ENCODE peak calls at places on chromosomes 1 and 21, in eight cellular contexts. One of them, this sample, is unnamed. For H3K4me1, the result is how much of the 10 kb centered on the place peaks cover.

GRCh38 chr1:53766766-53767409 is 27.9 kb upstream of the GLIS1 start:
- DNase-seq in right lobe of liver: no peak
- DNase-seq in mammary epithelial cell: peak
- DNase-seq in tibial artery: no peak
- DNase-seq in GM23248: peak
- DNase-seq in IMR-90: peak
- DNase-seq in uterus: no peak
- DNase-seq in gastrocnemius medialis: no peak
- DNase-seq in this sample: no peak

GRCh38 chr1:43653339-43653738 is 3.4 kb downstream of the KDM4A start:
- DNase-seq in right lobe of liver: no peak
- DNase-seq in IMR-90: peak
- DNase-seq in mammary epithelial cell: peak
- DNase-seq in GM23248: peak
- DNase-seq in tibial artery: no peak
- DNase-seq in uterus: no peak
- DNase-seq in gastrocnemius medialis: no peak
- DNase-seq in this sample: no peak

GRCh38 chr1:64659478-64659877 is 85.4 kb upstream of the RAVER2 start:
- DNase-seq in gastrocnemius medialis: no peak
- DNase-seq in IMR-90: no peak
- DNase-seq in tibial artery: no peak
- DNase-seq in uterus: no peak
- DNase-seq in GM23248: no peak
- DNase-seq in mammary epithelial cell: no peak
- DNase-seq in right lobe of liver: no peak
- DNase-seq in this sample: no peak

GRCh38 chr1:16165548-16165947 is 9.7 kb upstream of the EPHA2 start:
- DNase-seq in tibial artery: no peak
- DNase-seq in GM23248: no peak
- DNase-seq in gastrocnemius medialis: no peak
- DNase-seq in uterus: no peak
- DNase-seq in mammary epithelial cell: no peak
- DNase-seq in right lobe of liver: no peak
- DNase-seq in IMR-90: no peak
- DNase-seq in this sample: no peak

GRCh38 chr1:15684468-15685283 is 556 bp downstream of the PLEKHM2 start:
- DNase-seq in IMR-90: no peak
- DNase-seq in right lobe of liver: peak
- DNase-seq in mammary epithelial cell: peak
- DNase-seq in gastrocnemius medialis: peak
- DNase-seq in tibial artery: peak
- DNase-seq in GM23248: peak
- DNase-seq in uterus: peak
- DNase-seq in this sample: peak

GRCh38 chr21:42406201-42406601 is 2.5 kb downstream of the UBASH3A start:
- DNase-seq in tibial artery: no peak
- DNase-seq in mammary epithelial cell: no peak
- DNase-seq in uterus: no peak
- DNase-seq in right lobe of liver: no peak
- DNase-seq in IMR-90: no peak
- DNase-seq in GM23248: no peak
- DNase-seq in gastrocnemius medialis: no peak
- DNase-seq in this sample: peak

GRCh38 chr1:64135501-64136245 is 67.8 kb upstream of the UBE2U start:
- DNase-seq in right lobe of liver: no peak
- DNase-seq in GM23248: no peak
- DNase-seq in tibial artery: no peak
- DNase-seq in gastrocnemius medialis: no peak
- DNase-seq in IMR-90: no peak
- DNase-seq in mammary epithelial cell: no peak
- DNase-seq in uterus: peak
- DNase-seq in this sample: no peak

GRCh38 chr1:112718691-112719418 is 3.7 kb upstream of the PPM1J start:
- DNase-seq in mammary epithelial cell: peak
- DNase-seq in right lobe of liver: peak
- DNase-seq in uterus: peak
- DNase-seq in gastrocnemius medialis: peak
- DNase-seq in tibial artery: peak
- DNase-seq in IMR-90: peak
- DNase-seq in GM23248: peak
- DNase-seq in this sample: peak

GRCh38 chr1:179141592-179142244 is 59.8 kb downstream of the TOR3A start:
- DNase-seq in IMR-90: peak
- DNase-seq in right lobe of liver: no peak
- DNase-seq in uterus: no peak
- DNase-seq in mammary epithelial cell: peak
- DNase-seq in gastrocnemius medialis: no peak
- DNase-seq in GM23248: peak
- DNase-seq in tibial artery: no peak
- DNase-seq in this sample: no peak

GRCh38 chr1:169217621-169218020 is 111.1 kb downstream of the ATP1B1 start:
- DNase-seq in GM23248: no peak
- DNase-seq in IMR-90: no peak
- DNase-seq in right lobe of liver: no peak
- DNase-seq in gastrocnemius medialis: no peak
- DNase-seq in tibial artery: no peak
- DNase-seq in uterus: no peak
- DNase-seq in mammary epithelial cell: no peak
- DNase-seq in this sample: no peak

GRCh38 chr21:24112020-24112419 is 1495.3 kb downstream of the MRPL39 start:
- DNase-seq in gastrocnemius medialis: no peak
- DNase-seq in IMR-90: peak
- DNase-seq in GM23248: no peak
- DNase-seq in mammary epithelial cell: no peak
- DNase-seq in uterus: no peak
- DNase-seq in tibial artery: no peak
- DNase-seq in right lobe of liver: no peak
- DNase-seq in this sample: no peak

GRCh38 chr1:117365350-117366280 is 1.6 kb upstream of the MAN1A2 start:
- DNase-seq in tibial artery: no peak
- DNase-seq in mammary epithelial cell: no peak
- DNase-seq in IMR-90: peak
- DNase-seq in GM23248: peak
- DNase-seq in right lobe of liver: no peak
- DNase-seq in gastrocnemius medialis: no peak
- DNase-seq in uterus: no peak
- DNase-seq in this sample: no peak

GRCh38 chr1:211920141-211920572 is 89.6 kb upstream of the LPGAT1 start:
- DNase-seq in gastrocnemius medialis: no peak
- DNase-seq in right lobe of liver: peak
- DNase-seq in tibial artery: peak
- DNase-seq in IMR-90: peak
- DNase-seq in uterus: no peak
- DNase-seq in GM23248: peak
- DNase-seq in mammary epithelial cell: no peak
- DNase-seq in this sample: no peak

GRCh38 chr1:59360170-59360569 is 63.3 kb downstream of the FGGY start:
- DNase-seq in uterus: peak
- DNase-seq in tibial artery: no peak
- DNase-seq in right lobe of liver: no peak
- DNase-seq in IMR-90: peak
- DNase-seq in gastrocnemius medialis: peak
- DNase-seq in mammary epithelial cell: peak
- DNase-seq in GM23248: peak
- DNase-seq in this sample: no peak

GRCh38 chr1:111754964-111755320 is 759 bp upstream of the DDX20 start:
- DNase-seq in right lobe of liver: peak
- DNase-seq in mammary epithelial cell: no peak
- DNase-seq in IMR-90: peak
- DNase-seq in GM23248: peak
- DNase-seq in gastrocnemius medialis: no peak
- DNase-seq in uterus: peak
- DNase-seq in tibial artery: peak
- DNase-seq in this sample: peak

GRCh38 chr1:116033322-116033721 is 57.0 kb downstream of the SLC22A15 start:
- DNase-seq in IMR-90: no peak
- DNase-seq in GM23248: no peak
- DNase-seq in mammary epithelial cell: peak
- DNase-seq in right lobe of liver: no peak
- DNase-seq in tibial artery: no peak
- DNase-seq in gastrocnemius medialis: no peak
- DNase-seq in uterus: no peak
- DNase-seq in this sample: no peak

GRCh38 chr1:29134695-29135028 is 11.0 kb upstream of the TMEM200B start:
- DNase-seq in gastrocnemius medialis: no peak
- DNase-seq in IMR-90: no peak
- DNase-seq in mammary epithelial cell: no peak
- DNase-seq in uterus: no peak
- DNase-seq in GM23248: no peak
- DNase-seq in right lobe of liver: no peak
- DNase-seq in tibial artery: no peak
- DNase-seq in this sample: no peak

GRCh38 chr1:93129507-93130099 is 50.5 kb downstream of the MTF2 start:
- DNase-seq in IMR-90: no peak
- DNase-seq in mammary epithelial cell: no peak
- DNase-seq in gastrocnemius medialis: no peak
- DNase-seq in uterus: no peak
- DNase-seq in tibial artery: no peak
- DNase-seq in right lobe of liver: no peak
- DNase-seq in GM23248: no peak
- DNase-seq in this sample: no peak

GRCh38 chr1:8416857-8417256 is 98.9 kb downstream of the SLC45A1 start:
- DNase-seq in uterus: no peak
- DNase-seq in IMR-90: no peak
- DNase-seq in right lobe of liver: no peak
- DNase-seq in mammary epithelial cell: no peak
- DNase-seq in tibial artery: no peak
- DNase-seq in GM23248: peak
- DNase-seq in gastrocnemius medialis: no peak
- DNase-seq in this sample: no peak
- H3K4me1 ChIP-seq in uterus: under half
- H3K4me1 ChIP-seq in IMR-90: under half
- H3K4me1 ChIP-seq in right lobe of liver: half or more
- H3K4me1 ChIP-seq in mammary epithelial cell: under half
- H3K4me1 ChIP-seq in tibial artery: half or more
- H3K4me1 ChIP-seq in GM23248: under half
- H3K4me1 ChIP-seq in gastrocnemius medialis: half or more
- H3K4me1 ChIP-seq in this sample: half or more

GRCh38 chr1:1397839-1398523 is 1.2 kb downstream of the CCNL2 start:
- DNase-seq in tibial artery: no peak
- DNase-seq in right lobe of liver: no peak
- DNase-seq in IMR-90: peak
- DNase-seq in uterus: no peak
- DNase-seq in gastrocnemius medialis: peak
- DNase-seq in mammary epithelial cell: peak
- DNase-seq in GM23248: peak
- DNase-seq in this sample: no peak

GRCh38 chr1:1400576-1401456 is 1.7 kb upstream of the CCNL2 start:
- DNase-seq in mammary epithelial cell: no peak
- DNase-seq in gastrocnemius medialis: no peak
- DNase-seq in GM23248: no peak
- DNase-seq in tibial artery: no peak
- DNase-seq in IMR-90: peak
- DNase-seq in right lobe of liver: peak
- DNase-seq in uterus: no peak
- DNase-seq in this sample: no peak

GRCh38 chr1:1398677-1399186 is 403 bp downstream of the CCNL2 start:
- DNase-seq in gastrocnemius medialis: no peak
- DNase-seq in uterus: no peak
- DNase-seq in GM23248: peak
- DNase-seq in right lobe of liver: no peak
- DNase-seq in IMR-90: no peak
- DNase-seq in tibial artery: no peak
- DNase-seq in mammary epithelial cell: no peak
- DNase-seq in this sample: no peak

GRCh38 chr1:1399870-1400575 is 888 bp upstream of the CCNL2 start:
- DNase-seq in right lobe of liver: no peak
- DNase-seq in uterus: no peak
- DNase-seq in IMR-90: peak
- DNase-seq in tibial artery: no peak
- DNase-seq in GM23248: peak
- DNase-seq in gastrocnemius medialis: no peak
- DNase-seq in mammary epithelial cell: no peak
- DNase-seq in this sample: no peak

DNA sequence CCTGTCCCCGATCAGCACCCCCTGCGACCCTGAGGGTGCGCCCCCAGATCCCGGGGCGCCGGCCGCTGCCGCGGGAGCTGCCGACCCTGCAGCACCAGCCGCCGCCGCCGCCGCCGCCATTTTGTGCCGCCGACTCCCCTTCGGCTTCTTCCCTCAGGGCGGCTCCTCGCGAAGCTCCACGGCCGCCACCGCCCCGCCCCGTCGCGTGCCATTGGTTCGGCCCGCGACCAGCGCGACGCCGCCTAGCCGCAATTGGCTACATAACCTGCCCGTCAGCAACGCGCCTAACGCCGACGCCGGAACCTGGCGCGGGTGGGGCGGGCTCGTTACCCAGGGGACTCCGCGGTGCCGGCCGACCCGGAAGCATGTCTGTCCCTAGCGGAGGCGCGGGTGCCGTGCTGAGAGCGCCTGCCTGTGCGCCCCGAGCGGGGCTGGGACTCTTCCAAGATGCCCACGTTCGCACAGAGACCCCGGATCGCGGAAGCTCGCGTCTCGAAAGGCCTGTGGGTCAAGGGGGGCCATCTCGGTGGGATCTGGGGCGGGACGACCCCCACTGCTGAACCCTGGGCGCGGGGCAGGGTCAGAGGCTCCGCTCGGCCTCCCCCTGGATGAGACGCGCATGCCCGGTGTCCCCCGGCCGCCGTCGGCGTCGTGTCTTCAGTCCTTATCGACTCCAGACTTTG is at the start of gene CCNL2:
- DNase-seq in uterus: peak
- DNase-seq in mammary epithelial cell: peak
- DNase-seq in gastrocnemius medialis: peak
- DNase-seq in right lobe of liver: peak
- DNase-seq in IMR-90: peak
- DNase-seq in tibial artery: peak
- DNase-seq in GM23248: peak
- DNase-seq in this sample: peak
- H3K27ac ChIP-seq in uterus: peak
- H3K27ac ChIP-seq in mammary epithelial cell: peak
- H3K27ac ChIP-seq in gastrocnemius medialis: peak
- H3K27ac ChIP-seq in right lobe of liver: peak
- H3K27ac ChIP-seq in IMR-90: peak
- H3K27ac ChIP-seq in tibial artery: peak
- H3K27ac ChIP-seq in GM23248: peak
- H3K27ac ChIP-seq in this sample: peak

DNA sequence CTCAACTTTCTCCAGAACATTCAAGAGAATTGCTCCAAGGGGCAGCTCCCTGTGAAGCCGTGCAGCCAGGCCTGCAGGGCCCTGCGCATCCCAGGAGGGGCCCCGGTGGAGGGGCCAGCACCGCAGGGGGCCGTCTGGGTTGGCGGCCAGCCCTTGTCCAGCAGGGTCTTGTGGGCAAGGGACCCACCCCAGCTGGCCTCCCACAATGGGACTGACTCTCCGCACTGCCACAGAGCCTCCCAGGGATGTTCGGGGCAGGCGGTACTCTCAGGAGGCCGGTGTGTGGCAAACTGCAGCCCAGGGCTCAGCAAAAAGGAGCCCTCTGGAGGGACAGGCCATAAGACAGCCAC is 68.2 kb upstream of the COL6A1 start:
- DNase-seq in right lobe of liver: peak
- DNase-seq in GM23248: no peak
- DNase-seq in tibial artery: no peak
- DNase-seq in gastrocnemius medialis: no peak
- DNase-seq in mammary epithelial cell: no peak
- DNase-seq in IMR-90: no peak
- DNase-seq in uterus: no peak
- DNase-seq in this sample: no peak
- H3K4me1 ChIP-seq in right lobe of liver: under half
- H3K4me1 ChIP-seq in GM23248: under half
- H3K4me1 ChIP-seq in tibial artery: under half
- H3K4me1 ChIP-seq in gastrocnemius medialis: under half
- H3K4me1 ChIP-seq in mammary epithelial cell: under half
- H3K4me1 ChIP-seq in IMR-90: under half
- H3K4me1 ChIP-seq in uterus: under half
- H3K4me1 ChIP-seq in this sample: under half

GRCh38 chr1:82177190-82177589 is 376.5 kb downstream of the ADGRL2 start:
- DNase-seq in IMR-90: no peak
- DNase-seq in mammary epithelial cell: peak
- DNase-seq in right lobe of liver: no peak
- DNase-seq in GM23248: peak
- DNase-seq in uterus: no peak
- DNase-seq in tibial artery: no peak
- DNase-seq in gastrocnemius medialis: no peak
- DNase-seq in this sample: no peak
- H3K27ac ChIP-seq in IMR-90: no peak
- H3K27ac ChIP-seq in mammary epithelial cell: no peak
- H3K27ac ChIP-seq in right lobe of liver: no peak
- H3K27ac ChIP-seq in GM23248: no peak
- H3K27ac ChIP-seq in uterus: no peak
- H3K27ac ChIP-seq in tibial artery: no peak
- H3K27ac ChIP-seq in gastrocnemius medialis: no peak
- H3K27ac ChIP-seq in this sample: no peak